ENCODE peak calls at places on chromosomes 16 and 17, in ten cellular contexts. Y is anterior cingulate cortex; E is NCI-H1930; U is HFF-Myc; Z is heart left ventricle; K is lung; C is NCI-H146; I is gastrocnemius medialis; B is CD8-positive, alpha-beta T cell; G is RWPE1. M is an unnamed sample.
A peak's percentile ranks its signal among the peaks of the same experiment; 100 is the strongest.

GRCh38 chr17:65742433-65743312 is 181.2 kb upstream of the AXIN2 start:
- DNase-seq in C (peak; percentile 42), B (no peak), I (no peak), K (no peak), Y (no peak), U (no peak), Z (no peak), E (no peak), G (peak; percentile 50), M (no peak)

GRCh38 chr17:73091770-73092517 is 544 bp downstream of the SLC39A11 start:
- DNase-seq in C (peak; percentile 21), K (no peak), G (peak; percentile 52), Y (no peak), I (peak; percentile 18), U (no peak), B (no peak), E (no peak), Z (no peak), M (no peak)

GRCh38 chr17:17484451-17484899 is 7.7 kb downstream of the MED9 start:
- DNase-seq in K (no peak), G (no peak), Y (no peak), Z (no peak), C (no peak), I (no peak), U (no peak), E (no peak), B (no peak), M (no peak)

GRCh38 chr16:71250461-71251232 is 20.1 kb upstream of the HYDIN start:
- DNase-seq in Z (no peak), E (no peak), C (no peak), G (peak; percentile 21), B (no peak), U (no peak), K (no peak), Y (no peak), I (no peak), M (no peak)

GRCh38 chr17:49021768-49022103 is 24.6 kb downstream of the IGF2BP1 start:
- DNase-seq in E (no peak), I (no peak), C (no peak), Y (no peak), U (no peak), B (no peak), G (no peak), K (no peak), Z (no peak), M (no peak)

GRCh38 chr17:77644181-77644972 is 314.1 kb upstream of the TNRC6C start:
- DNase-seq in E (no peak), C (no peak), Z (no peak), K (no peak), U (no peak), G (no peak), I (peak; percentile 27), B (peak; percentile 48), Y (no peak), M (no peak)

GRCh38 chr17:67481808-67482207 is 104.7 kb downstream of the PITPNC1 start:
- DNase-seq in E (no peak), I (no peak), U (no peak), Z (no peak), G (no peak), C (no peak), Y (no peak), B (no peak), K (no peak), M (no peak)

GRCh38 chr16:7086842-7087616 is 245.6 kb upstream of the RBFOX1 start:
- DNase-seq in Z (peak; percentile 19), Y (peak; percentile 62), I (peak; percentile 41), U (no peak), G (no peak), B (no peak), C (peak; percentile 43), K (peak; percentile 28), E (peak; percentile 17), M (no peak)

GRCh38 chr16:4098496-4098895 is 17.7 kb downstream of the ADCY9 start:
- DNase-seq in Y (no peak), Z (no peak), G (no peak), K (no peak), B (no peak), E (no peak), U (no peak), I (no peak), C (no peak), M (no peak)

GRCh38 chr17:40363480-40363838 is 1.1 kb downstream of the GJD3 start:
- DNase-seq in Z (peak; percentile 57), B (no peak), C (peak; percentile 74), Y (no peak), I (no peak), K (no peak), G (no peak), U (no peak), E (no peak), M (no peak)

GRCh38 chr16:31177136-31177535 is 2.8 kb upstream of the FUS start:
- DNase-seq in B (peak; percentile 68), G (no peak), I (no peak), K (peak; percentile 78), E (no peak), C (no peak), Z (no peak), U (peak; percentile 29), Y (no peak), M (no peak)

GRCh38 chr16:9334091-9334490 is 242.6 kb downstream of the HAPSTR1 start:
- DNase-seq in Z (no peak), U (no peak), B (no peak), G (no peak), I (no peak), Y (no peak), E (no peak), K (no peak), C (no peak), M (no peak)

GRCh38 chr17:81064746-81065475 is 30.0 kb downstream of the BAIAP2 start:
- DNase-seq in U (no peak), K (no peak), B (no peak), G (no peak), I (no peak), C (no peak), Y (peak; percentile 74), E (no peak), Z (peak; percentile 56), M (no peak)

GRCh38 chr17:57995076-57995956 is 7.3 kb upstream of the VEZF1 start:
- DNase-seq in Z (peak; percentile 67), Y (peak; percentile 47), E (peak; percentile 50), B (peak; percentile 60), G (peak; percentile 69), C (peak; percentile 80), U (peak; percentile 74), I (peak; percentile 93), K (peak; percentile 58), M (peak; percentile 77)

GRCh38 chr16:13421726-13422125 is 498.2 kb upstream of the ERCC4 start:
- DNase-seq in E (no peak), Z (no peak), K (no peak), C (no peak), U (no peak), B (no peak), G (no peak), Y (no peak), I (no peak), M (no peak)

GRCh38 chr17:59372138-59372751 is 40.8 kb downstream of the YPEL2 start:
- DNase-seq in G (no peak), Y (no peak), Z (peak; percentile 58), C (no peak), I (peak; percentile 69), B (no peak), E (no peak), K (peak; percentile 59), U (peak; percentile 36), M (no peak)

GRCh38 chr17:62692159-62692651 is 64.7 kb downstream of the MRC2 start:
- DNase-seq in U (no peak), K (no peak), I (no peak), E (no peak), G (no peak), B (no peak), C (no peak), Y (no peak), Z (no peak), M (no peak)

GRCh38 chr17:42833771-42834422 is 700 bp downstream of the PSME3 start:
- DNase-seq in Y (no peak), C (peak; percentile 71), Z (no peak), G (no peak), E (no peak), I (no peak), B (no peak), K (no peak), U (no peak), M (no peak)

GRCh38 chr16:4260360-4260759 is 12.5 kb downstream of the TFAP4 start:
- DNase-seq in C (peak; percentile 99), B (no peak), I (no peak), Z (no peak), U (no peak), K (peak; percentile 80), Y (no peak), E (no peak), G (peak; percentile 44), M (peak; percentile 62)

GRCh38 chr17:30552994-30553565 is 75.9 kb downstream of the GOSR1 start:
- DNase-seq in K (no peak), I (no peak), G (no peak), Z (no peak), C (no peak), E (no peak), U (no peak), B (no peak), Y (no peak), M (no peak)

GRCh38 chr17:81189670-81190530 is 23.9 kb upstream of the AATK start:
- DNase-seq in E (no peak), Y (peak; percentile 39), I (no peak), G (no peak), B (no peak), K (no peak), C (no peak), U (no peak), Z (no peak), M (no peak)

GRCh38 chr17:57549996-57550395 is 195.1 kb downstream of the CCDC182 start:
- DNase-seq in C (no peak), K (no peak), B (no peak), E (no peak), I (no peak), Y (no peak), U (no peak), Z (no peak), G (no peak), M (no peak)

GRCh38 chr17:44898768-44899073 is 524 bp downstream of the EFTUD2 start:
- DNase-seq in Y (no peak), G (peak; percentile 59), U (no peak), I (peak; percentile 24), C (no peak), B (no peak), Z (no peak), K (no peak), E (no peak), M (no peak)

GRCh38 chr16:67773569-67774456 is 32.5 kb downstream of the RANBP10 start:
- DNase-seq in C (no peak), U (no peak), Y (no peak), K (no peak), G (no peak), Z (no peak), B (no peak), E (no peak), I (peak; percentile 37), M (no peak)

GRCh38 chr16:56041556-56042140 is 149.6 kb upstream of the GNAO1 start:
- DNase-seq in Z (peak; percentile 24), K (no peak), E (no peak), I (no peak), U (no peak), G (peak; percentile 50), Y (no peak), C (peak; percentile 41), B (peak; percentile 50), M (peak; percentile 26)

GRCh38 chr16:82667437-82667836 is 40.7 kb downstream of the CDH13 start:
- DNase-seq in U (no peak), B (no peak), E (no peak), Y (no peak), G (no peak), Z (peak; percentile 23), I (no peak), K (no peak), C (no peak), M (no peak)

GRCh38 chr17:38674013-38674748 is 576 bp downstream of the EPOP start:
- DNase-seq in K (no peak), Y (no peak), Z (peak; percentile 37), I (no peak), E (no peak), U (no peak), G (no peak), C (peak; percentile 65), B (peak; percentile 56), M (no peak)

M was measured in NCI-H1436 treated with DMSO at 0.1 percent for 48 hours.